ENCODE peak calls at places on chromosome 7, in seven cellular contexts. O, D, G, Y, J, N and W are unnamed samples. For H3K9me3, the result is how much of the 10 kb centered on the place peaks cover.

GRCh38 chr7:91690541-91690940 is 190.0 kb downstream of the MTERF1 start:
- DNase-seq in Y (no peak), N (no peak), O (no peak), J (no peak), G (no peak), D (no peak), W (no peak)

GRCh38 chr7:70405241-70405640 is 726.7 kb upstream of the GALNT17 start:
- DNase-seq in Y (no peak), O (no peak), G (no peak), D (no peak), N (peak), J (no peak), W (no peak)

GRCh38 chr7:103651978-103652377 is 206.0 kb upstream of the SLC26A5 start:
- DNase-seq in Y (no peak), N (no peak), G (no peak), J (no peak), D (no peak), O (no peak), W (no peak)

GRCh38 chr7:142556745-142557144 is 192.5 kb upstream of the PRSS1 start:
- DNase-seq in G (peak), D (no peak), O (no peak), Y (no peak), J (peak), N (peak), W (no peak)

GRCh38 chr7:70703785-70704184 is 428.2 kb upstream of the GALNT17 start:
- DNase-seq in Y (no peak), N (no peak), J (no peak), G (no peak), D (no peak), O (no peak), W (no peak)

GRCh38 chr7:98654524-98655272 is 37.6 kb downstream of the NPTX2 start:
- DNase-seq in Y (no peak), N (no peak), O (no peak), G (no peak), D (no peak), J (no peak), W (no peak)

GRCh38 chr7:139568813-139569490 is 45.5 kb downstream of the CLEC2L start:
- DNase-seq in O (no peak), Y (no peak), N (no peak), J (no peak), D (no peak), G (no peak), W (no peak)

GRCh38 chr7:69811682-69812344 is 213.5 kb downstream of the AUTS2 start:
- DNase-seq in Y (no peak), O (no peak), G (no peak), N (no peak), J (no peak), D (no peak), W (no peak)

GRCh38 chr7:44549457-44549856 is 8.3 kb upstream of the NPC1L1 start:
- DNase-seq in O (no peak), G (no peak), N (no peak), D (no peak), Y (no peak), J (no peak), W (no peak)

GRCh38 chr7:153190986-153191385 is 431.4 kb downstream of the ACTR3B start:
- DNase-seq in Y (no peak), N (no peak), O (no peak), D (no peak), J (no peak), G (no peak), W (no peak)

GRCh38 chr7:155665957-155666287 is 21.5 kb downstream of the RBM33 start:
- DNase-seq in J (peak), N (peak), Y (no peak), D (no peak), O (no peak), G (no peak), W (no peak)

GRCh38 chr7:140646931-140647647 is 6.5 kb upstream of the DENND2A start:
- DNase-seq in N (no peak), O (peak), Y (no peak), J (peak), D (no peak), G (no peak), W (no peak)

GRCh38 chr7:141328290-141328689 is 222.9 kb upstream of the AGK start:
- DNase-seq in O (peak), Y (no peak), G (no peak), D (no peak), N (no peak), J (no peak), W (no peak)

GRCh38 chr7:33108591-33108930 is 643 bp downstream of the RP9 start:
- DNase-seq in N (no peak), O (peak), G (no peak), D (no peak), Y (peak), J (no peak), W (no peak)

GRCh38 chr7:118183254-118183585 is 744 bp upstream of the LSM8 start:
- DNase-seq in O (peak), D (no peak), N (no peak), J (peak), G (no peak), Y (no peak), W (no peak)

GRCh38 chr7:69982197-69982596 is 383.9 kb downstream of the AUTS2 start:
- DNase-seq in Y (no peak), N (peak), O (no peak), J (peak), G (no peak), D (no peak), W (no peak)

GRCh38 chr7:70645876-70646336 is 486.0 kb upstream of the GALNT17 start:
- DNase-seq in D (no peak), N (no peak), Y (no peak), J (no peak), G (no peak), O (no peak), W (no peak)

GRCh38 chr7:137462074-137462715 is 118.7 kb upstream of the PTN start:
- DNase-seq in N (peak), O (no peak), Y (no peak), J (peak), D (no peak), G (no peak), W (no peak)

GRCh38 chr7:2355079-2356008 is 717 bp downstream of the EIF3B start:
- DNase-seq in J (peak), O (peak), Y (no peak), N (no peak), D (no peak), G (peak), W (no peak)

GRCh38 chr7:89837515-89837914 is 316.8 kb upstream of the STEAP1 start:
- DNase-seq in N (peak), Y (no peak), O (no peak), G (no peak), D (no peak), J (peak), W (no peak)

GRCh38 chr7:617614-618538 is 98.2 kb upstream of the PDGFA start:
- DNase-seq in Y (no peak), G (no peak), O (peak), D (no peak), N (no peak), J (no peak), W (no peak)

GRCh38 chr7:32264667-32265284 is 194.6 kb upstream of the PDE1C start:
- DNase-seq in Y (no peak), J (no peak), N (no peak), D (no peak), O (no peak), G (no peak), W (no peak)

GRCh38 chr7:131849472-131849871 is 293.0 kb upstream of the PODXL start:
- DNase-seq in J (no peak), G (no peak), Y (no peak), N (no peak), D (no peak), O (no peak), W (no peak)

GRCh38 chr7:24336461-24336860 is 52.5 kb downstream of the NPY start:
- DNase-seq in O (no peak), J (no peak), N (no peak), D (no peak), G (no peak), Y (no peak), W (no peak)

GRCh38 chr7:96636342-96636865 is 73.2 kb downstream of the SEM1 start:
- DNase-seq in J (peak), N (peak), O (no peak), D (no peak), G (no peak), Y (no peak), W (no peak)

GRCh38 chr7:91940171-91940570 is 491 bp upstream of the AKAP9 start:
- DNase-seq in J (peak), Y (peak), D (peak), O (peak), G (no peak), N (no peak), W (peak)

GRCh38 chr7:68573271-68574000 is 1024.8 kb upstream of the AUTS2 start:
- DNase-seq in N (no peak), O (no peak), D (no peak), Y (no peak), G (no peak), J (no peak), W (no peak)

GRCh38 chr7:57403601-57404342 is 46.2 kb upstream of the ZNF716 start:
- DNase-seq in Y (no peak), O (no peak), D (no peak), G (peak), J (no peak), N (no peak), W (no peak)

GRCh38 chr7:133139350-133139749 is 57.5 kb upstream of the CHCHD3 start:
- DNase-seq in Y (no peak), O (peak), N (peak), G (peak), J (peak), D (no peak), W (no peak)

GRCh38 chr7:3042301-3042700 is 1.4 kb downstream of the CARD11 start:
- DNase-seq in Y (no peak), N (no peak), O (no peak), G (no peak), J (no peak), D (no peak), W (no peak)

GRCh38 chr7:130940326-130940725 is 206.3 kb upstream of the KLF14 start:
- DNase-seq in N (no peak), J (no peak), Y (no peak), G (no peak), D (no peak), O (no peak), W (no peak)

GRCh38 chr7:92748509-92748908 is 87.9 kb downstream of the CDK6 start:
- DNase-seq in Y (no peak), D (no peak), N (no peak), O (no peak), J (no peak), G (no peak), W (no peak)

GRCh38 chr7:133293390-133294110 is 40.7 kb downstream of the EXOC4 start:
- DNase-seq in J (no peak), N (no peak), O (no peak), G (no peak), Y (no peak), D (no peak), W (no peak)

GRCh38 chr7:1845536-1846311 is 175.6 kb downstream of the ELFN1 start:
- DNase-seq in O (no peak), G (no peak), N (no peak), D (no peak), Y (no peak), J (no peak), W (no peak)

GRCh38 chr7:102152672-102153585 is 133.7 kb upstream of the SH2B2 start:
- DNase-seq in Y (no peak), N (peak), G (no peak), O (no peak), D (no peak), J (peak), W (no peak)

GRCh38 chr7:43296306-43296705 is 183.9 kb downstream of the HECW1 start:
- DNase-seq in J (no peak), Y (no peak), D (no peak), G (no peak), N (no peak), O (no peak), W (no peak)

DNA sequence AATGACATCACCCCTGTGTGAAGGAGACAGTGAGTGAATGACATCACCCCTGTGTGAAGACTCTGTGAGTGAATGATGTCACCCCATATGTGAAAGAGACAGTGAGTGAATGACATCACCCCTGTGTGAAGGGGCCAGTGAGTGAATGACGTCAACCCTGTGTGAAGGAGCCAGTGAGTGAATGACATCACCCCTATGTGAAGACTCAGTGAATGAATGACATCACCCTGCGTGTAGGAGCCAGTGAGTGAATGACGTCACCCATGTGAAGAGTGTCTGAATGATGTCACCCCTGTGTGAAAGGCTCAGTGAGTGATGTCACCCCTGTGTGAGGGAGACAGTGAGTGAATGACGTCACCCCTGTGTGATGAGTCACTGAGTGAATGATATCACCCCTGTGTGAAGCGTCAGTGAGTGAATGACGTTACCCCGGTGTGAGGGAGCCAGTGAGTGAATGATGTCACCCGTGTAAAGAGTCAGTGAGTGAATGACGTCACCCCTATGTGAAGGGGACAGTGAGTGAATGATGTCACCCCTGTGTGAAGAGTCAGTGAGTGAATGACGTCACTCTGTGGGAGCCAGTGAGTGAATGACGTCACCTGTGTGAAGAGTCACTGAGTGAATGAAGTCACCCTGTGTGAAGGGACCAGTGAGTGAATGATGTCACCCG is 478.1 kb downstream of the PTPRN2 start:
- DNase-seq in Y (no peak), J (peak), G (no peak), O (no peak), D (no peak), N (no peak), W (no peak)
- H3K9me3 ChIP-seq in Y (under half), J (under half), G (under half), O (under half), D (under half), N (under half), W (under half)

DNA sequence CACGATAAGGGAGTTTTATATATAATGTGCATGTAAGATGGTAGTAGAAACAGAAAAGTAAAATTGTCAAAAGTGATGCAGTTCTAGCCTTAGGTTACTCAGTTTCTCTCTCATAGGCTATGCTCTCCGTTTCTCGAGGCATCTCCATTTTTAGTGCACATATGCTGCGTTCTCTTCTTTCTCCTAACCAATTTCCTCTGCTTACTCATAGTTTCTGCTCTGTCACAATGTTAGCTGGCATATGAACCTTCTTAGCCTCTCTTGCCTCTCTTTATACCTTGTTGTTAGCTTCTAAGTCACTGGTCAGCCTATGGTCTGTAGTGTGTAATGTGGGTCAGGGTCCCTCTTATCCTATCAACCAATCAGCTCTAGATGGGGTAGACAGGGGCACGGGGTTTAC is 280.6 kb upstream of the ETV1 start:
- DNase-seq in O (no peak), N (no peak), J (peak), D (no peak), G (no peak), Y (no peak), W (no peak)
- H3K9me3 ChIP-seq in O (under half), N (under half), J (under half), D (under half), G (under half), Y (under half), W (under half)

DNA sequence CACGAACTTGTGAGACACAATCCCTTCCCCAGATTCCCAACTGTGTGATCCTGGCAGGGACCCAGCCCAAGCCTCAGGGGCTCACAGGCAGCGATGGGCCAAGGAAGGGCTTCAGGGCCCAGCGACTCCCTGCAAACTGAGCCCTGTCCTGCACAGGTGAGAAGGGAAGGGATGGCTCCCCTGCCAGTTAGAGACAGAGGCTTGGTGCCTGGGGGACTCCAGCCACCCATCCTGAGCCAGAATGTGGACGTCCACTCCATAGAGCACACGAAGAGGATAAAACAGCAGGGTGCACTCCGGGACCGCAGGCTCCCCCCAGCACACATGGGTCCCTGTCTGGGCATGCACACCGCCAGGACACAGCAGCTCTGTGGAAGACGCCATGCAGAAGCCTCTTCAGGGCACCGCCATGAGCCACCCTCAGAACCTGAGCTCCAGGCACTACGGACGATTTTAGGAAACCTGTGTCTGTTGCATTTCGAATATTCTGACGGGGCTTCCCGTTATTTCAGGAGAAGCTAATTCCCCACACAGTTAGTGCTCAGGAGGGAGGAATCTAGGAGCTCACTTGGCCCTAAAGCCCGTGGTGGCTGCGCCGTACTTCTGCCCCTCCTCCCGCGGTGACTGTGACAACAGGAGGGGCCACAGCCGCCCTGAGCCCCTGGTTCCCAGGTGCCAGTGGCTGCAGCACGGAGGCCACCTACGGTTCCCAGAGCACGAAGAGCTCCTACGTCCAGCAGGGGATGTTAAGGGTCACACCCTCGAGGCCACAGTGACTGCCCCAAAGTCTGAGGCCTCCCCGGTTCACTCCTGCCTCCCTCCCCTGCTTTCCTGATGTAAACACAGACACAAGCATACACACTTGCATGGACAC is 326.0 kb downstream of the PTPRN2 start:
- DNase-seq in N (no peak), J (no peak), D (no peak), O (no peak), G (no peak), Y (no peak), W (no peak)
- H3K9me3 ChIP-seq in N (under half), J (under half), D (under half), O (under half), G (under half), Y (under half), W (under half)

DNA sequence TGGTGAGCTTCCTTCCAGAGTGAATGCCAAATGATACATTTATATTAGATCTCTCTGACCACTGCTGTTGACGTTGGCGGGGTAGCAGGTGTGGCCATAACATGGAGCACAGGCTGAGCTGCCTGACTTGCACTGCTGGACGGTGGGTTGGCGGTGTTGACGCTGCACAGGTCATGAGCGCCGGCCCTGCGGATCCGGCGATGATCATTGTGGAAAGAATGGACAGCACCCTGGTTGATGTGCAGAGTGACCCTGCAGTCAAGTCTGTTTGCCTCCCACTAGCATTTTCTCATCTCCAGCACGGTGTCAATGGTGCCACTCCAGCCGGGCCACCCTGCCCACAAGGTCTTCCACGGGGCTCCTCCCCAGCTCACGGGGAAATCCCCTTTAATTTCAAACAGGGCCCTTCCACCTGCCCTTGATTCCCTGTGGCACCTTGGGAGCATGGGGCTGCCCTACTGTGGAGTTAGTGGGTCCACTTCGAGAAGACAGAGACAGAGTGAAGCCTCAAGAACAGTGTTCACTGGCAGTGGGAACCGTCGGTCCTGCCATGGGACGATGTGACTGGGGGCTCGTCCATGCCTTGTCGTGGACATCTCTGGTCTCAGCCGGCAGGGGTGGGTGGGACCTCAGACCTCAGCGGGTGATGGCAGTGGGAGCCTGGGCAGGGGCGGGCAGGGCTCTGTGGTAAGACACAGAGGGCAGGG is 613.5 kb downstream of the PTPRN2 start:
- DNase-seq in G (no peak), J (peak), N (no peak), Y (no peak), O (no peak), D (no peak), W (no peak)
- H3K9me3 ChIP-seq in G (under half), J (under half), N (under half), Y (under half), O (under half), D (under half), W (under half)

DNA sequence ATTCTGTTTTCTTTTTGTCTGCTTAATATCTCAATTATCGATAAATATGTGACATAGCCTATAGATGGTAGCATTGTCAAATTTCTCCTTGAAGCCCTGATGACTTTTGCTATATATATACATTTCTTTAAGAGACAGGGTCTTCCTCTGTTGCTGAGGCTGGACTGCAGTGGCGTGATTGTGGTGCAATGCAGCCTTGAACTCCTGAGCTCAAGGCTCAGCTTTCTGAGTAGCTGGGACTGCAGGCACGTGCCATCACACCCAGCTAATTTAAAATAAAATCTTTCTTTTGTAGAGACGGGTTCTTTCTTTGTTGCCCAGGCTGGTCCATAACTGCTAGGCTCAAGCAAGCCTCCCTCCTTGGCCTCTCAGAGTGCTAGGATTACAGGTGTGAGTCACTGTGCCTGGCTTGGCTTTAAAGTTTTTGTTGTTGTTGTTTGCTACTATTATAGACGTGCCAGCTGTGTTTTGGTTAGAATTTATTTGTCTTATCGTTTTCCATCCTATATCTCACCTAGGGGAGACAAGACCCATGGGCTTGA is 7.0 kb downstream of the UMAD1 start:
- DNase-seq in G (no peak), N (no peak), Y (no peak), O (no peak), D (no peak), J (no peak), W (no peak)
- H3K9me3 ChIP-seq in G (under half), N (under half), Y (under half), O (under half), D (under half), J (under half), W (under half)

GRCh38 chr7:64509583-64509982 is 53.3 kb downstream of the ZNF680 start:
- DNase-seq in Y (no peak), D (no peak), O (no peak), N (no peak), J (no peak), G (no peak), W (no peak)
- H3K9me3 ChIP-seq in Y (under half), D (under half), O (under half), N (under half), J (under half), G (under half), W (under half)

GRCh38 chr7:5063698-5064097 is 18.0 kb downstream of the RBAK start:
- DNase-seq in O (no peak), Y (no peak), N (no peak), G (no peak), J (peak), D (no peak), W (no peak)
- H3K9me3 ChIP-seq in O (half or more), Y (half or more), N (half or more), G (under half), J (under half), D (under half), W (half or more)

GRCh38 chr7:76354981-76355730 is 3.6 kb downstream of the YWHAG start:
- DNase-seq in J (no peak), N (no peak), Y (no peak), G (no peak), O (no peak), D (no peak), W (no peak)
- H3K9me3 ChIP-seq in J (under half), N (under half), Y (under half), G (under half), O (under half), D (under half), W (under half)